ENCODE peak calls at places on chromosomes 1 and 21, in seven cellular contexts. One of them, this sample, is unnamed.
A peak's percentile ranks its signal among the peaks of the same experiment; 100 is the strongest.

GRCh38 chr1:170765712-170766330 is 101.9 kb downstream of the PRRX1 start:
- DNase-seq in H54: no peak
- DNase-seq in thoracic aorta: no peak
- DNase-seq in D341Med: peak; percentile 61
- DNase-seq in activated naive CD4-positive, alpha-beta T cell treated with anti-CD3 and anti-CD28 coated beads, Interleukin-2, amount 10 ng/mL, durations not matched to agents 7 days and 5 days: no peak
- DNase-seq in spleen: no peak
- DNase-seq in CD8-positive, alpha-beta memory T cell: no peak
- DNase-seq in this sample: no peak

GRCh38 chr1:247406014-247406656 is 9.8 kb upstream of the NLRP3 start:
- DNase-seq in H54: no peak
- DNase-seq in spleen: no peak
- DNase-seq in activated naive CD4-positive, alpha-beta T cell treated with anti-CD3 and anti-CD28 coated beads, Interleukin-2, amount 10 ng/mL, durations not matched to agents 7 days and 5 days: no peak
- DNase-seq in CD8-positive, alpha-beta memory T cell: no peak
- DNase-seq in D341Med: no peak
- DNase-seq in thoracic aorta: no peak
- DNase-seq in this sample: no peak

GRCh38 chr21:19523731-19524130 is 1120.1 kb upstream of the TMPRSS15 start:
- DNase-seq in CD8-positive, alpha-beta memory T cell: no peak
- DNase-seq in thoracic aorta: no peak
- DNase-seq in D341Med: no peak
- DNase-seq in spleen: no peak
- DNase-seq in activated naive CD4-positive, alpha-beta T cell treated with anti-CD3 and anti-CD28 coated beads, Interleukin-2, amount 10 ng/mL, durations not matched to agents 7 days and 5 days: no peak
- DNase-seq in H54: no peak
- DNase-seq in this sample: no peak

GRCh38 chr1:117372863-117373412 is 5.7 kb downstream of the MAN1A2 start:
- DNase-seq in spleen: no peak
- DNase-seq in activated naive CD4-positive, alpha-beta T cell treated with anti-CD3 and anti-CD28 coated beads, Interleukin-2, amount 10 ng/mL, durations not matched to agents 7 days and 5 days: no peak
- DNase-seq in CD8-positive, alpha-beta memory T cell: no peak
- DNase-seq in thoracic aorta: no peak
- DNase-seq in H54: no peak
- DNase-seq in D341Med: no peak
- DNase-seq in this sample: no peak

GRCh38 chr1:245263701-245264100 is 108.9 kb downstream of the KIF26B start:
- DNase-seq in CD8-positive, alpha-beta memory T cell: no peak
- DNase-seq in H54: no peak
- DNase-seq in D341Med: no peak
- DNase-seq in activated naive CD4-positive, alpha-beta T cell treated with anti-CD3 and anti-CD28 coated beads, Interleukin-2, amount 10 ng/mL, durations not matched to agents 7 days and 5 days: no peak
- DNase-seq in thoracic aorta: no peak
- DNase-seq in spleen: no peak
- DNase-seq in this sample: no peak

GRCh38 chr1:208942394-208942793 is 641.1 kb upstream of the CAMK1G start:
- DNase-seq in spleen: no peak
- DNase-seq in D341Med: no peak
- DNase-seq in CD8-positive, alpha-beta memory T cell: no peak
- DNase-seq in thoracic aorta: no peak
- DNase-seq in H54: no peak
- DNase-seq in activated naive CD4-positive, alpha-beta T cell treated with anti-CD3 and anti-CD28 coated beads, Interleukin-2, amount 10 ng/mL, durations not matched to agents 7 days and 5 days: no peak
- DNase-seq in this sample: no peak

GRCh38 chr1:41486892-41487728 is 2.6 kb upstream of the EDN2 start:
- DNase-seq in spleen: peak; percentile 35
- DNase-seq in H54: no peak
- DNase-seq in D341Med: no peak
- DNase-seq in thoracic aorta: no peak
- DNase-seq in activated naive CD4-positive, alpha-beta T cell treated with anti-CD3 and anti-CD28 coated beads, Interleukin-2, amount 10 ng/mL, durations not matched to agents 7 days and 5 days: no peak
- DNase-seq in CD8-positive, alpha-beta memory T cell: no peak
- DNase-seq in this sample: no peak

GRCh38 chr1:228955691-228956090 is 220.4 kb downstream of the RHOU start:
- DNase-seq in thoracic aorta: no peak
- DNase-seq in CD8-positive, alpha-beta memory T cell: no peak
- DNase-seq in H54: no peak
- DNase-seq in D341Med: no peak
- DNase-seq in activated naive CD4-positive, alpha-beta T cell treated with anti-CD3 and anti-CD28 coated beads, Interleukin-2, amount 10 ng/mL, durations not matched to agents 7 days and 5 days: no peak
- DNase-seq in spleen: no peak
- DNase-seq in this sample: no peak

GRCh38 chr1:117427297-117427696 is 60.0 kb downstream of the MAN1A2 start:
- DNase-seq in activated naive CD4-positive, alpha-beta T cell treated with anti-CD3 and anti-CD28 coated beads, Interleukin-2, amount 10 ng/mL, durations not matched to agents 7 days and 5 days: no peak
- DNase-seq in thoracic aorta: no peak
- DNase-seq in spleen: no peak
- DNase-seq in D341Med: no peak
- DNase-seq in CD8-positive, alpha-beta memory T cell: no peak
- DNase-seq in H54: no peak
- DNase-seq in this sample: no peak

GRCh38 chr1:44676484-44677200 is 2.1 kb downstream of the ARMH1 start:
- DNase-seq in D341Med: no peak
- DNase-seq in activated naive CD4-positive, alpha-beta T cell treated with anti-CD3 and anti-CD28 coated beads, Interleukin-2, amount 10 ng/mL, durations not matched to agents 7 days and 5 days: no peak
- DNase-seq in H54: no peak
- DNase-seq in thoracic aorta: no peak
- DNase-seq in CD8-positive, alpha-beta memory T cell: no peak
- DNase-seq in spleen: no peak
- DNase-seq in this sample: no peak

GRCh38 chr1:91428182-91428798 is 23.7 kb upstream of the HFM1 start:
- DNase-seq in spleen: no peak
- DNase-seq in activated naive CD4-positive, alpha-beta T cell treated with anti-CD3 and anti-CD28 coated beads, Interleukin-2, amount 10 ng/mL, durations not matched to agents 7 days and 5 days: no peak
- DNase-seq in H54: no peak
- DNase-seq in thoracic aorta: no peak
- DNase-seq in D341Med: no peak
- DNase-seq in CD8-positive, alpha-beta memory T cell: no peak
- DNase-seq in this sample: no peak

GRCh38 chr1:227731241-227731677 is 3.8 kb downstream of the JMJD4 start:
- DNase-seq in activated naive CD4-positive, alpha-beta T cell treated with anti-CD3 and anti-CD28 coated beads, Interleukin-2, amount 10 ng/mL, durations not matched to agents 7 days and 5 days: no peak
- DNase-seq in D341Med: no peak
- DNase-seq in thoracic aorta: no peak
- DNase-seq in spleen: no peak
- DNase-seq in H54: no peak
- DNase-seq in CD8-positive, alpha-beta memory T cell: no peak
- DNase-seq in this sample: no peak